ENCODE peak calls at places on chromosomes 5 and 9, in five cellular contexts. O is T-helper 2 cell treated with Interferon-gamma antibody and Interleukin-4, amounts not matched to agents 5 μg/mL and 100 μg/mL, for 36 hours; A is transverse colon; R is EL; D is stimulated activated CD8-positive, alpha-beta memory T cell treated with anti-CD3 and anti-CD28 coated beads, Interleukin-12 subunit alpha, Interleukin-12 subunit beta, amount 100 ng/mL, for 1 hour. V is an unnamed sample.

GRCh38 chr5:151706906-151707305 is 20.2 kb upstream of the SPARC start:
- DNase-seq in A (no peak), D (no peak), O (no peak), R (no peak), V (no peak)

GRCh38 chr5:2125163-2125900 is 242.6 kb upstream of the IRX4 start:
- DNase-seq in D (no peak), O (no peak), A (no peak), R (no peak), V (no peak)

GRCh38 chr5:36422957-36423356 is 121.3 kb upstream of the RANBP3L start:
- DNase-seq in R (peak), D (no peak), O (no peak), A (no peak), V (no peak)

GRCh38 chr5:88845081-88845697 is 37.8 kb downstream of the MEF2C start:
- DNase-seq in O (no peak), D (no peak), A (no peak), R (no peak), V (no peak)

GRCh38 chr5:121702783-121703182 is 148.9 kb upstream of the FTMT start:
- DNase-seq in R (no peak), A (no peak), D (no peak), O (no peak), V (no peak)

GRCh38 chr5:132774406-132774805 is 2.6 kb downstream of the SEPTIN8 start:
- DNase-seq in A (no peak), O (no peak), D (no peak), R (no peak), V (no peak)

GRCh38 chr9:113649054-113649453 is 185.5 kb downstream of the RGS3 start:
- DNase-seq in O (no peak), A (peak), D (no peak), R (peak), V (no peak)

GRCh38 chr9:92097997-92098482 is 17.2 kb downstream of the SPTLC1 start:
- DNase-seq in O (peak), A (peak), D (no peak), R (no peak), V (no peak)

GRCh38 chr5:122507581-122507980 is 195.5 kb downstream of the SNCAIP start:
- DNase-seq in D (no peak), R (no peak), O (no peak), A (no peak), V (no peak)

GRCh38 chr5:132445930-132446329 is 44.6 kb downstream of the IRF1 start:
- DNase-seq in R (peak), O (no peak), A (no peak), D (no peak), V (no peak)

GRCh38 chr9:33187519-33188218 is 20.5 kb upstream of the B4GALT1 start:
- DNase-seq in R (peak), O (no peak), A (no peak), D (no peak), V (no peak)

GRCh38 chr5:87300744-87301143 is 33.1 kb downstream of the RASA1 start:
- DNase-seq in O (peak), A (no peak), R (peak), D (peak), V (no peak)

GRCh38 chr5:176528761-176529115 is 8.5 kb downstream of the RNF44 start:
- DNase-seq in R (no peak), A (no peak), O (no peak), D (no peak), V (no peak)

GRCh38 chr5:96408276-96408777 is 24.7 kb downstream of the PCSK1 start:
- DNase-seq in A (no peak), R (peak), D (no peak), O (no peak), V (no peak)

GRCh38 chr5:38009754-38010386 is 170.0 kb upstream of the GDNF start:
- DNase-seq in O (no peak), A (no peak), R (no peak), D (no peak), V (no peak)